ENCODE peak calls at places on chromosomes 4 and X, in five cellular contexts. X is fibroblast of pulmonary artery, I is GM06990, J is brain microvascular endothelial cell, Z is foreskin fibroblast. V is an unnamed sample.

GRCh38 chr4:189921058-189921457 is 19.6 kb upstream of the FRG1 start:
- DNase-seq in I (no peak), J (no peak), X (no peak), Z (no peak), V (no peak)

GRCh38 chr4:120084327-120084726 is 17.7 kb upstream of the MAD2L1 start:
- DNase-seq in Z (no peak), J (no peak), X (no peak), I (no peak), V (no peak)

GRCh38 chrX:13432376-13432775 is 112.5 kb upstream of the ATXN3L start:
- DNase-seq in Z (peak; percentile 91), I (no peak), J (peak; percentile 87), X (peak; percentile 95), V (peak; percentile 96)

GRCh38 chr4:118325443-118325842 is 27.4 kb downstream of the PRSS12 start:
- DNase-seq in I (no peak), Z (peak; percentile 11), X (no peak), J (no peak), V (no peak)

GRCh38 chrX:105191878-105192277 is 28.6 kb downstream of the TEX13A start:
- DNase-seq in Z (no peak), J (peak; percentile 3), I (no peak), X (peak; percentile 10), V (no peak)

GRCh38 chrX:97563531-97564133 is 679.9 kb downstream of the RPA4 start:
- DNase-seq in Z (peak; percentile 13), J (peak; percentile 23), I (peak; percentile 59), X (peak; percentile 72), V (no peak)

GRCh38 chrX:69321006-69321655 is 155.9 kb upstream of the PJA1 start:
- DNase-seq in J (no peak), I (no peak), Z (no peak), X (no peak), V (no peak)

GRCh38 chrX:12975999-12976558 is 1.2 kb downstream of the TMSB4X start:
- DNase-seq in X (peak; percentile 54), Z (no peak), J (peak; percentile 16), I (peak; percentile 64), V (no peak)

GRCh38 chr4:41400296-41400695 is 137.7 kb upstream of the LIMCH1 start:
- DNase-seq in Z (no peak), I (no peak), X (peak; percentile 4), J (no peak), V (no peak)

GRCh38 chrX:56805399-56805798 is 76.4 kb downstream of the NBDY start:
- DNase-seq in X (no peak), I (no peak), Z (no peak), J (no peak), V (no peak)

GRCh38 chrX:76279007-76279406 is 106.1 kb downstream of the PBDC1 start:
- DNase-seq in I (peak; percentile 11), X (peak; percentile 64), Z (peak; percentile 12), J (peak; percentile 39), V (peak; percentile 6)

GRCh38 chr4:128229458-128229805 is 58.2 kb downstream of the PGRMC2 start:
- DNase-seq in Z (no peak), X (no peak), I (no peak), J (no peak), V (no peak)

GRCh38 chr4:95510877-95511276 is 37.9 kb downstream of the UNC5C start:
- DNase-seq in I (no peak), X (no peak), J (no peak), Z (no peak), V (no peak)

GRCh38 chr4:184039963-184040383 is 134.9 kb downstream of the STOX2 start:
- DNase-seq in J (no peak), I (no peak), X (no peak), Z (no peak), V (no peak)

GRCh38 chrX:2516612-2517011 is 15.8 kb upstream of the DHRSX start:
- DNase-seq in Z (no peak), X (no peak), J (no peak), I (peak; percentile 51), V (no peak)

GRCh38 chr4:186204103-186204559 is 12.8 kb downstream of the CYP4V2 start:
- DNase-seq in I (peak; percentile 72), X (peak; percentile 85), Z (peak; percentile 66), J (peak; percentile 43), V (no peak)

GRCh38 chr4:100816646-100817045 is 298.8 kb upstream of the EMCN start:
- DNase-seq in Z (no peak), J (no peak), X (no peak), I (no peak), V (no peak)

GRCh38 chr4:52660643-52661042 is 1.5 kb upstream of the USP46 start:
- DNase-seq in Z (no peak), J (no peak), I (no peak), X (no peak), V (no peak)

GRCh38 chr4:127174168-127174567 is 458.6 kb upstream of the INTU start:
- DNase-seq in J (no peak), Z (no peak), X (no peak), I (no peak), V (no peak)

GRCh38 chrX:51779306-51779705 is 36.1 kb downstream of the GSPT2 start:
- DNase-seq in X (no peak), I (no peak), Z (no peak), J (no peak), V (no peak)

GRCh38 chr4:102439835-102440234 is 61.3 kb upstream of the NFKB1 start:
- DNase-seq in I (no peak), J (peak; percentile 79), Z (peak; percentile 76), X (peak; percentile 92), V (no peak)

GRCh38 chr4:1031956-1032795 is 20.8 kb downstream of the FGFRL1 start:
- DNase-seq in X (no peak), I (no peak), Z (no peak), J (no peak), V (no peak)

GRCh38 chr4:138647433-138647832 is 368.1 kb upstream of the NOCT start:
- DNase-seq in J (no peak), Z (no peak), X (no peak), I (no peak), V (no peak)

GRCh38 chr4:11765849-11766453 is 337.3 kb upstream of the HS3ST1 start:
- DNase-seq in J (peak; percentile 9), Z (peak; percentile 11), I (no peak), X (peak; percentile 70), V (no peak)

GRCh38 chr4:48604527-48604926 is 114.5 kb downstream of the ZAR1 start:
- DNase-seq in X (no peak), Z (no peak), I (no peak), J (no peak), V (no peak)

GRCh38 chr4:13267091-13267490 is 217.0 kb downstream of the RAB28 start:
- DNase-seq in Z (no peak), I (no peak), J (no peak), X (no peak), V (no peak)

GRCh38 chr4:108165601-108166000 is 3.1 kb downstream of the LEF1 start:
- DNase-seq in Z (no peak), J (no peak), I (no peak), X (no peak), V (no peak)

GRCh38 chr4:7423801-7424552 is 10.8 kb downstream of the PSAPL1 start:
- DNase-seq in Z (no peak), J (no peak), I (no peak), X (no peak), V (no peak)

GRCh38 chrX:119669424-119670037 is 23.4 kb downstream of the SEPTIN6 start:
- DNase-seq in J (peak; percentile 44), I (no peak), Z (no peak), X (peak; percentile 44), V (no peak)

GRCh38 chrX:114181195-114181594 is 402.7 kb upstream of the HTR2C start:
- DNase-seq in J (no peak), X (no peak), Z (no peak), I (no peak), V (no peak)

GRCh38 chr4:74522251-74522991 is 77.5 kb downstream of the AREG start:
- DNase-seq in X (no peak), J (no peak), Z (no peak), I (no peak), V (no peak)

GRCh38 chr4:41185614-41186609 is 28.4 kb downstream of the APBB2 start:
- DNase-seq in X (no peak), I (no peak), J (no peak), Z (no peak), V (peak; percentile 67)

DNA sequence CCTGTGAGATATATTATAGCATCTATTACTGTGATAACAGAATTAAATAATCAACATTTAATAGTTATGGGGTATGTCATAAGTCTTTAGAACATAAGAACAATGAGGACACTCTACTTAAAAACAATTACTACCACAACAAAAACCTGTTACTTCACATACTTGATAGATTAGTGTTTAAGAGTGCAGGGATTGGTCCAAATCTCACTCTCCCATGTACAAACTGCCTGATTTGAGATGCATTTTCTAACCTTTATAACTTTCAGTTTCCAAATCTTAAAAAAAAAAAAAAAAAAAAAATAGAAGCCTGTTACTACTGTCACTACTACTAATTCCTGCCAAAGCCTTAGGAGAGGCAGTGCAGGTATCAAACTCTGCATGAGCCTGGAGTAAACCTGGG is 5.6 kb downstream of the PCDH18 start:
- DNase-seq in X (no peak), J (no peak), I (no peak), Z (no peak), V (no peak)
- H3K4me3 ChIP-seq in X (no peak overlapping the region), J (no peak overlapping the region), I (no peak overlapping the region), Z (peak overlapping the region; percentile 73), V (no peak overlapping the region)

GRCh38 chrX:23634181-23634580 is 33.1 kb upstream of the PRDX4 start:
- DNase-seq in X (peak; percentile 3), Z (no peak), J (no peak), I (no peak), V (no peak)
- TF ChIP-seq CTCF in X (peak; percentile 7), Z (no peak), J (peak; percentile 0), I (no peak), V (peak; percentile 12)

GRCh38 chr4:176163041-176163440 is 32.3 kb downstream of the SPATA4 start:
- DNase-seq in X (no peak), I (no peak), Z (no peak), J (no peak), V (no peak)
- H3K4me3 ChIP-seq in X (no peak overlapping the region), I (no peak overlapping the region), Z (no peak overlapping the region), J (no peak overlapping the region), V (no peak overlapping the region)

GRCh38 chr4:10619220-10619619 is 65.3 kb downstream of the CLNK start:
- DNase-seq in J (peak; percentile 39), X (peak; percentile 14), Z (peak; percentile 28), I (no peak), V (peak; percentile 41)
- TF ChIP-seq CTCF in J (no peak), X (no peak), Z (no peak), I (no peak), V (peak; percentile 18)

DNA sequence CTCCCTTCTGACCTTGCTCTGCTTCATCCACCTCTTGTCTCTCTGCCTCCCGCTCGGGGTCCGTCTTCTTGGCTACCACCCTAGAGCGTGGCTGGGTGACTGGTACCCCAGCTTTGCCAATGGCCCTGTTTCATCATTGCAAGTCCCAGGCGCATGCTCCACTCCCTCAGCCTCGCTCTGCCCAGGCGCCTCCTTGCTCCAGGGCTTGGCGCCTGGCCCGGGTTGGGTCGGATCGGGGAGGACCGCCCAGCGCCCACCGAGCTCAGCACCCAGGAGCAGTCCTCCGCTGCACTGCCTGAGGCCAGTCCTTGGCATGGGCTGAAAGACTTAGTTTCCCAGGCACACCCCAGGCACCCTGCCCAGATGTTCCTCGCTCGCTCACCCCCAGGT is 577 bp downstream of the BGN start:
- DNase-seq in Z (no peak), X (peak; percentile 49), J (no peak), I (no peak), V (no peak)
- H3K4me3 ChIP-seq in Z (peak overlapping the region; percentile 68), X (peak overlapping the region; percentile 69), J (peak overlapping the region; percentile 72), I (no peak overlapping the region), V (no peak overlapping the region)

GRCh38 chr4:10593130-10593529 is 91.4 kb downstream of the CLNK start:
- DNase-seq in I (no peak), X (no peak), Z (no peak), J (no peak), V (no peak)
- TF ChIP-seq CTCF in I (no peak), X (no peak), Z (no peak), J (peak; percentile 19), V (no peak)

GRCh38 chr4:176238819-176239218 is 30.2 kb downstream of the ASB5 start:
- DNase-seq in I (no peak), J (peak; percentile 44), Z (peak; percentile 5), X (peak; percentile 37), V (no peak)
- H3K4me3 ChIP-seq in I (no peak overlapping the region), J (no peak overlapping the region), Z (no peak overlapping the region), X (no peak overlapping the region), V (no peak overlapping the region)

V was measured in retinal pigment epithelial cell.